ENCODE peak calls at places on chromosome 12, in four cellular contexts. J is activated T-cell treated with anti-CD3 and anti-CD28 coated beads, Interleukin-2, amount 50 U/mL, for 72 hours; B is GM20000; M is right cardiac atrium. F is an unnamed sample.

GRCh38 chr12:28958553-28959195 is 190.4 kb upstream of the FAR2 start:
- DNase-seq in J (no peak), B (no peak), M (no peak), F (peak)

GRCh38 chr12:108793756-108794441 is 62.6 kb upstream of the CORO1C start:
- DNase-seq in M (peak), J (no peak), B (no peak), F (no peak)

GRCh38 chr12:49046129-49046895 is 14.3 kb downstream of the KMT2D start:
- DNase-seq in B (no peak), J (no peak), M (peak), F (no peak)

GRCh38 chr12:109092484-109093021 is 719 bp downstream of the ALKBH2 start:
- DNase-seq in M (no peak), J (no peak), B (no peak), F (no peak)

GRCh38 chr12:76266797-76267196 is 81.4 kb downstream of the BBS10 start:
- DNase-seq in M (peak), J (no peak), B (no peak), F (peak)

GRCh38 chr12:25615119-25615518 is 62.0 kb upstream of the LMNTD1 start:
- DNase-seq in M (no peak), B (no peak), J (no peak), F (peak)

GRCh38 chr12:6459004-6459337 is 7.1 kb downstream of the TAPBPL start:
- DNase-seq in J (no peak), M (no peak), B (no peak), F (no peak)

GRCh38 chr12:42469355-42470006 is 120.1 kb downstream of the PRICKLE1 start:
- DNase-seq in J (no peak), M (no peak), B (peak), F (no peak)

GRCh38 chr12:95625012-95625411 is 73.7 kb upstream of the USP44 start:
- DNase-seq in J (no peak), M (no peak), B (no peak), F (no peak)

GRCh38 chr12:84911331-84912190 is 1.0 kb downstream of the SLC6A15 start:
- DNase-seq in B (peak), M (peak), J (peak), F (peak)

GRCh38 chr12:103745962-103746361 is 95.1 kb downstream of the NT5DC3 start:
- DNase-seq in B (no peak), J (no peak), M (no peak), F (no peak)

GRCh38 chr12:113005759-113006158 is 27.4 kb downstream of the OAS2 start:
- DNase-seq in J (no peak), B (no peak), M (no peak), F (peak)

GRCh38 chr12:132672116-132672515 is 15.0 kb downstream of the POLE start:
- DNase-seq in M (no peak), J (no peak), B (no peak), F (no peak)

GRCh38 chr12:49024543-49024942 is 6.0 kb upstream of the PRKAG1 start:
- DNase-seq in B (no peak), M (no peak), J (no peak), F (no peak)

GRCh38 chr12:51187370-51187987 is 14.5 kb upstream of the TFCP2 start:
- DNase-seq in B (peak), J (no peak), M (no peak), F (no peak)

GRCh38 chr12:121697093-121697698 is 15.4 kb upstream of the TMEM120B start:
- DNase-seq in J (peak), B (peak), M (no peak), F (peak)

GRCh38 chr12:18375131-18375530 is 113.8 kb downstream of the PIK3C2G start:
- DNase-seq in M (no peak), B (no peak), J (no peak), F (no peak)

GRCh38 chr12:53750812-53751335 is 905 bp downstream of the CISTR start:
- DNase-seq in M (peak), B (peak), J (no peak), F (no peak)

GRCh38 chr12:119016715-119017114 is 35.4 kb downstream of the SRRM4 start:
- DNase-seq in B (no peak), J (no peak), M (no peak), F (no peak)

GRCh38 chr12:5898874-5899273 is 46.2 kb downstream of the ANO2 start:
- DNase-seq in B (no peak), M (no peak), J (no peak), F (no peak)

GRCh38 chr12:57497223-57498142 is 9.6 kb downstream of the MARS1 start:
- DNase-seq in J (no peak), B (no peak), M (no peak), F (no peak)

GRCh38 chr12:94074970-94075695 is 73.2 kb upstream of the PLXNC1 start:
- DNase-seq in M (peak), B (peak), J (no peak), F (peak)

GRCh38 chr12:100268835-100269564 is 2.0 kb downstream of the SCYL2 start:
- DNase-seq in M (no peak), B (no peak), J (no peak), F (peak)